ENCODE peak calls at places on chromosomes 13 and 19, in ten cellular contexts. One of them, this sample, is unnamed.

GRCh38 chr13:31885994-31886393 is 145.6 kb upstream of the FRY start:
- DNase-seq in mesothelial cell of epicardium: no peak
- DNase-seq in RPMI8226: no peak
- DNase-seq in stimulated activated CD4-positive, alpha-beta T cell treated with anti-CD3 and anti-CD28 coated beads, Interleukin-2, amount 100 ng/mL, for 24 hours: no peak
- DNase-seq in C1 segment of cervical spinal cord: no peak
- DNase-seq in stimulated activated naive CD4-positive, alpha-beta T cell treated with Interleukin-2 at 50 U/mL for 16 hours: no peak
- DNase-seq in smooth muscle cell of the brain vasculature: no peak
- DNase-seq in CD8-positive, alpha-beta T cell: no peak
- DNase-seq in left ventricle myocardium inferior: no peak
- DNase-seq in activated T-cell treated with anti-CD3 and anti-CD28 coated beads for 1 hour: no peak
- DNase-seq in this sample: no peak

GRCh38 chr19:38173324-38174041 is 50.5 kb downstream of the DPF1 start:
- DNase-seq in left ventricle myocardium inferior: peak
- DNase-seq in RPMI8226: no peak
- DNase-seq in CD8-positive, alpha-beta T cell: no peak
- DNase-seq in activated T-cell treated with anti-CD3 and anti-CD28 coated beads for 1 hour: no peak
- DNase-seq in smooth muscle cell of the brain vasculature: no peak
- DNase-seq in stimulated activated naive CD4-positive, alpha-beta T cell treated with Interleukin-2 at 50 U/mL for 16 hours: no peak
- DNase-seq in C1 segment of cervical spinal cord: peak
- DNase-seq in mesothelial cell of epicardium: no peak
- DNase-seq in stimulated activated CD4-positive, alpha-beta T cell treated with anti-CD3 and anti-CD28 coated beads, Interleukin-2, amount 100 ng/mL, for 24 hours: no peak
- DNase-seq in this sample: peak

GRCh38 chr19:5042556-5042955 is 73.6 kb downstream of the KDM4B start:
- DNase-seq in mesothelial cell of epicardium: no peak
- DNase-seq in CD8-positive, alpha-beta T cell: no peak
- DNase-seq in C1 segment of cervical spinal cord: no peak
- DNase-seq in stimulated activated naive CD4-positive, alpha-beta T cell treated with Interleukin-2 at 50 U/mL for 16 hours: no peak
- DNase-seq in stimulated activated CD4-positive, alpha-beta T cell treated with anti-CD3 and anti-CD28 coated beads, Interleukin-2, amount 100 ng/mL, for 24 hours: no peak
- DNase-seq in smooth muscle cell of the brain vasculature: no peak
- DNase-seq in activated T-cell treated with anti-CD3 and anti-CD28 coated beads for 1 hour: no peak
- DNase-seq in left ventricle myocardium inferior: no peak
- DNase-seq in RPMI8226: no peak
- DNase-seq in this sample: no peak

GRCh38 chr19:5109560-5109959 is 140.6 kb downstream of the KDM4B start:
- DNase-seq in mesothelial cell of epicardium: no peak
- DNase-seq in smooth muscle cell of the brain vasculature: no peak
- DNase-seq in activated T-cell treated with anti-CD3 and anti-CD28 coated beads for 1 hour: no peak
- DNase-seq in RPMI8226: no peak
- DNase-seq in left ventricle myocardium inferior: no peak
- DNase-seq in stimulated activated CD4-positive, alpha-beta T cell treated with anti-CD3 and anti-CD28 coated beads, Interleukin-2, amount 100 ng/mL, for 24 hours: no peak
- DNase-seq in CD8-positive, alpha-beta T cell: no peak
- DNase-seq in stimulated activated naive CD4-positive, alpha-beta T cell treated with Interleukin-2 at 50 U/mL for 16 hours: no peak
- DNase-seq in C1 segment of cervical spinal cord: no peak
- DNase-seq in this sample: no peak

GRCh38 chr19:5046339-5047039 is 77.6 kb downstream of the KDM4B start:
- DNase-seq in left ventricle myocardium inferior: no peak
- DNase-seq in stimulated activated CD4-positive, alpha-beta T cell treated with anti-CD3 and anti-CD28 coated beads, Interleukin-2, amount 100 ng/mL, for 24 hours: no peak
- DNase-seq in mesothelial cell of epicardium: no peak
- DNase-seq in smooth muscle cell of the brain vasculature: no peak
- DNase-seq in RPMI8226: peak
- DNase-seq in CD8-positive, alpha-beta T cell: no peak
- DNase-seq in C1 segment of cervical spinal cord: no peak
- DNase-seq in stimulated activated naive CD4-positive, alpha-beta T cell treated with Interleukin-2 at 50 U/mL for 16 hours: no peak
- DNase-seq in activated T-cell treated with anti-CD3 and anti-CD28 coated beads for 1 hour: no peak
- DNase-seq in this sample: no peak

GRCh38 chr13:110114351-110114750 is 192.6 kb downstream of the COL4A1 start:
- DNase-seq in activated T-cell treated with anti-CD3 and anti-CD28 coated beads for 1 hour: no peak
- DNase-seq in smooth muscle cell of the brain vasculature: no peak
- DNase-seq in CD8-positive, alpha-beta T cell: no peak
- DNase-seq in stimulated activated CD4-positive, alpha-beta T cell treated with anti-CD3 and anti-CD28 coated beads, Interleukin-2, amount 100 ng/mL, for 24 hours: no peak
- DNase-seq in C1 segment of cervical spinal cord: no peak
- DNase-seq in mesothelial cell of epicardium: no peak
- DNase-seq in RPMI8226: no peak
- DNase-seq in left ventricle myocardium inferior: no peak
- DNase-seq in stimulated activated naive CD4-positive, alpha-beta T cell treated with Interleukin-2 at 50 U/mL for 16 hours: no peak
- DNase-seq in this sample: no peak

GRCh38 chr13:85009447-85009846 is 789.8 kb downstream of the SLITRK6 start:
- DNase-seq in stimulated activated CD4-positive, alpha-beta T cell treated with anti-CD3 and anti-CD28 coated beads, Interleukin-2, amount 100 ng/mL, for 24 hours: no peak
- DNase-seq in smooth muscle cell of the brain vasculature: no peak
- DNase-seq in RPMI8226: no peak
- DNase-seq in C1 segment of cervical spinal cord: no peak
- DNase-seq in stimulated activated naive CD4-positive, alpha-beta T cell treated with Interleukin-2 at 50 U/mL for 16 hours: no peak
- DNase-seq in CD8-positive, alpha-beta T cell: no peak
- DNase-seq in left ventricle myocardium inferior: no peak
- DNase-seq in activated T-cell treated with anti-CD3 and anti-CD28 coated beads for 1 hour: no peak
- DNase-seq in mesothelial cell of epicardium: no peak
- DNase-seq in this sample: no peak

GRCh38 chr19:49364083-49364687 is 508 bp downstream of the DKKL1 start:
- DNase-seq in activated T-cell treated with anti-CD3 and anti-CD28 coated beads for 1 hour: no peak
- DNase-seq in stimulated activated CD4-positive, alpha-beta T cell treated with anti-CD3 and anti-CD28 coated beads, Interleukin-2, amount 100 ng/mL, for 24 hours: no peak
- DNase-seq in smooth muscle cell of the brain vasculature: no peak
- DNase-seq in mesothelial cell of epicardium: no peak
- DNase-seq in CD8-positive, alpha-beta T cell: no peak
- DNase-seq in stimulated activated naive CD4-positive, alpha-beta T cell treated with Interleukin-2 at 50 U/mL for 16 hours: no peak
- DNase-seq in RPMI8226: no peak
- DNase-seq in left ventricle myocardium inferior: no peak
- DNase-seq in C1 segment of cervical spinal cord: no peak
- DNase-seq in this sample: no peak

GRCh38 chr19:14091086-14091884 is 734 bp upstream of the SAMD1 start:
- DNase-seq in left ventricle myocardium inferior: no peak
- DNase-seq in CD8-positive, alpha-beta T cell: peak
- DNase-seq in C1 segment of cervical spinal cord: peak
- DNase-seq in activated T-cell treated with anti-CD3 and anti-CD28 coated beads for 1 hour: no peak
- DNase-seq in smooth muscle cell of the brain vasculature: no peak
- DNase-seq in mesothelial cell of epicardium: peak
- DNase-seq in stimulated activated CD4-positive, alpha-beta T cell treated with anti-CD3 and anti-CD28 coated beads, Interleukin-2, amount 100 ng/mL, for 24 hours: peak
- DNase-seq in RPMI8226: peak
- DNase-seq in stimulated activated naive CD4-positive, alpha-beta T cell treated with Interleukin-2 at 50 U/mL for 16 hours: peak
- DNase-seq in this sample: peak

GRCh38 chr13:87536499-87536898 is 134.7 kb upstream of the SLITRK5 start:
- DNase-seq in smooth muscle cell of the brain vasculature: no peak
- DNase-seq in mesothelial cell of epicardium: no peak
- DNase-seq in stimulated activated naive CD4-positive, alpha-beta T cell treated with Interleukin-2 at 50 U/mL for 16 hours: no peak
- DNase-seq in CD8-positive, alpha-beta T cell: no peak
- DNase-seq in stimulated activated CD4-positive, alpha-beta T cell treated with anti-CD3 and anti-CD28 coated beads, Interleukin-2, amount 100 ng/mL, for 24 hours: no peak
- DNase-seq in activated T-cell treated with anti-CD3 and anti-CD28 coated beads for 1 hour: no peak
- DNase-seq in C1 segment of cervical spinal cord: no peak
- DNase-seq in RPMI8226: peak
- DNase-seq in left ventricle myocardium inferior: no peak
- DNase-seq in this sample: no peak

GRCh38 chr13:51684076-51684475 is 99.8 kb downstream of the WDFY2 start:
- DNase-seq in RPMI8226: no peak
- DNase-seq in stimulated activated naive CD4-positive, alpha-beta T cell treated with Interleukin-2 at 50 U/mL for 16 hours: no peak
- DNase-seq in CD8-positive, alpha-beta T cell: no peak
- DNase-seq in activated T-cell treated with anti-CD3 and anti-CD28 coated beads for 1 hour: no peak
- DNase-seq in left ventricle myocardium inferior: no peak
- DNase-seq in stimulated activated CD4-positive, alpha-beta T cell treated with anti-CD3 and anti-CD28 coated beads, Interleukin-2, amount 100 ng/mL, for 24 hours: no peak
- DNase-seq in mesothelial cell of epicardium: no peak
- DNase-seq in smooth muscle cell of the brain vasculature: no peak
- DNase-seq in C1 segment of cervical spinal cord: no peak
- DNase-seq in this sample: no peak

GRCh38 chr13:61777281-61777680 is 361.6 kb upstream of the PCDH20 start:
- DNase-seq in CD8-positive, alpha-beta T cell: no peak
- DNase-seq in activated T-cell treated with anti-CD3 and anti-CD28 coated beads for 1 hour: no peak
- DNase-seq in RPMI8226: no peak
- DNase-seq in mesothelial cell of epicardium: no peak
- DNase-seq in stimulated activated naive CD4-positive, alpha-beta T cell treated with Interleukin-2 at 50 U/mL for 16 hours: no peak
- DNase-seq in smooth muscle cell of the brain vasculature: no peak
- DNase-seq in stimulated activated CD4-positive, alpha-beta T cell treated with anti-CD3 and anti-CD28 coated beads, Interleukin-2, amount 100 ng/mL, for 24 hours: no peak
- DNase-seq in left ventricle myocardium inferior: no peak
- DNase-seq in C1 segment of cervical spinal cord: no peak
- DNase-seq in this sample: no peak

This sample was measured in GOT3.